ENCODE peak calls at places on chromosomes 6 and 20, in seven cellular contexts. Y is NCI-H774; S is Kasumi-1; U is RPMI8226; R is activated CD4-positive, alpha-beta T cell treated with anti-CD3 and anti-CD28 coated beads, Interleukin-2, amount 50 U/mL, for 24 hours; C is RWPE1; B is NCI-H748 treated with DMSO at 0.1 percent for 48 hours. Q is an unnamed sample.

GRCh38 chr6:166046232-166046631 is 121.4 kb downstream of the TBXT start:
- DNase-seq in Y (no peak), S (no peak), U (no peak), R (no peak), C (peak; percentile 56), B (no peak), Q (no peak)

GRCh38 chr6:131295081-131295480 is 159.8 kb downstream of the AKAP7 start:
- DNase-seq in Y (no peak), S (no peak), U (no peak), R (no peak), C (no peak), B (no peak), Q (no peak)

GRCh38 chr20:50980071-50980681 is 21.6 kb downstream of the MOCS3 start:
- DNase-seq in Y (no peak), S (no peak), U (no peak), R (peak; percentile 57), C (peak; percentile 99), B (no peak), Q (peak; percentile 87)

GRCh38 chr6:148745926-148746325 is 904 bp upstream of the UST start:
- DNase-seq in Y (no peak), S (no peak), U (peak; percentile 13), R (no peak), C (no peak), B (no peak), Q (no peak)

GRCh38 chr6:145372671-145373123 is 362.6 kb downstream of the EPM2A start:
- DNase-seq in Y (no peak), S (no peak), U (peak; percentile 10), R (no peak), C (no peak), B (no peak), Q (no peak)

GRCh38 chr20:31923388-31924271 is 28.2 kb downstream of the PDRG1 start:
- DNase-seq in Y (no peak), S (no peak), U (no peak), R (no peak), C (no peak), B (no peak), Q (no peak)

GRCh38 chr20:17655865-17656489 is 26.1 kb downstream of the RRBP1 start:
- DNase-seq in Y (no peak), S (no peak), U (peak; percentile 35), R (no peak), C (peak; percentile 14), B (no peak), Q (no peak)

GRCh38 chr20:33838035-33838864 is 27.1 kb downstream of the CHMP4B start:
- DNase-seq in Y (no peak), S (peak; percentile 6), U (no peak), R (no peak), C (peak; percentile 50), B (no peak), Q (no peak)

GRCh38 chr20:63857751-63858392 is 3.4 kb upstream of the ABHD16B start:
- DNase-seq in Y (no peak), S (no peak), U (no peak), R (no peak), C (no peak), B (no peak), Q (no peak)

GRCh38 chr20:35271904-35272303 is 6.0 kb downstream of the MMP24OS start:
- DNase-seq in Y (no peak), S (no peak), U (no peak), R (no peak), C (no peak), B (no peak), Q (no peak)

GRCh38 chr20:31454374-31454773 is 13.9 kb downstream of the DEFB123 start:
- DNase-seq in Y (no peak), S (no peak), U (no peak), R (no peak), C (no peak), B (no peak), Q (no peak)

GRCh38 chr6:44542401-44543116 is 155.1 kb downstream of the CDC5L start:
- DNase-seq in Y (no peak), S (no peak), U (no peak), R (no peak), C (no peak), B (no peak), Q (no peak)

GRCh38 chr6:9583946-9584345 is 830.9 kb downstream of the TFAP2A start:
- DNase-seq in Y (no peak), S (no peak), U (no peak), R (no peak), C (no peak), B (no peak), Q (no peak)

GRCh38 chr20:47719211-47719610 is 66.1 kb downstream of the SULF2 start:
- DNase-seq in Y (no peak), S (no peak), U (no peak), R (no peak), C (no peak), B (no peak), Q (no peak)

GRCh38 chr6:15423286-15423957 is 177.6 kb downstream of the JARID2 start:
- DNase-seq in Y (no peak), S (no peak), U (no peak), R (no peak), C (no peak), B (no peak), Q (no peak)

GRCh38 chr6:143878272-143878760 is 14.0 kb downstream of the ZC2HC1B start:
- DNase-seq in Y (no peak), S (no peak), U (no peak), R (no peak), C (peak; percentile 24), B (no peak), Q (no peak)

GRCh38 chr6:74256387-74257180 is 560.6 kb downstream of the CD109 start:
- DNase-seq in Y (no peak), S (no peak), U (no peak), R (no peak), C (no peak), B (no peak), Q (no peak)

GRCh38 chr20:32155017-32155965 is 45.8 kb downstream of the TM9SF4 start:
- DNase-seq in Y (peak; percentile 1), S (peak; percentile 75), U (peak; percentile 11), R (no peak), C (peak; percentile 56), B (no peak), Q (peak; percentile 38)

GRCh38 chr6:20688710-20689500 is 154.6 kb downstream of the CDKAL1 start:
- DNase-seq in Y (peak; percentile 24), S (no peak), U (peak; percentile 35), R (no peak), C (no peak), B (peak; percentile 86), Q (no peak)

Q was measured in HFF-Myc.